ENCODE peak calls at places on chromosomes 2 and 18, in eight cellular contexts. U is CD4-positive, CD25-positive, alpha-beta regulatory T cell; I is BE2C; T is CD8-positive, alpha-beta memory T cell; K is sigmoid colon; E is upper lobe of right lung; W is Panc1; V is mesendoderm. Q is an unnamed sample.

GRCh38 chr2:195559431-195559914 is 97.6 kb upstream of the SLC39A10 start:
- DNase-seq in U (peak; percentile 68), I (no peak), T (peak; percentile 87), K (no peak), E (no peak), W (no peak), V (no peak), Q (peak; percentile 50)

GRCh38 chr2:153479527-153479926 is 965 bp upstream of the RPRM start:
- DNase-seq in U (no peak), I (no peak), T (no peak), K (no peak), E (no peak), W (no peak), V (no peak), Q (no peak)

GRCh38 chr18:21904856-21905255 is 164.3 kb downstream of the MIB1 start:
- DNase-seq in U (no peak), I (peak; percentile 25), T (no peak), K (no peak), E (no peak), W (no peak), V (no peak), Q (peak; percentile 3)

GRCh38 chr2:71971493-71971892 is 176.2 kb downstream of the CYP26B1 start:
- DNase-seq in U (no peak), I (no peak), T (no peak), K (no peak), E (no peak), W (no peak), V (no peak), Q (no peak)

GRCh38 chr2:46666044-46666662 is 186.8 kb downstream of the TMEM247 start:
- DNase-seq in U (no peak), I (no peak), T (no peak), K (peak; percentile 95), E (no peak), W (no peak), V (no peak), Q (no peak)

GRCh38 chr2:164514491-164514890 is 106.8 kb downstream of the GRB14 start:
- DNase-seq in U (no peak), I (no peak), T (no peak), K (no peak), E (no peak), W (no peak), V (peak; percentile 69), Q (peak; percentile 18)

GRCh38 chr2:148876589-148877402 is 1.8 kb downstream of the KIF5C start:
- DNase-seq in U (peak; percentile 36), I (peak; percentile 77), T (peak; percentile 78), K (no peak), E (no peak), W (no peak), V (peak; percentile 98), Q (no peak)

GRCh38 chr2:16628316-16628715 is 37.3 kb downstream of the CYRIA start:
- DNase-seq in U (no peak), I (no peak), T (no peak), K (no peak), E (no peak), W (no peak), V (no peak), Q (peak; percentile 76)

GRCh38 chr2:105405291-105405690 is 6.4 kb upstream of the FHL2 start:
- DNase-seq in U (no peak), I (no peak), T (no peak), K (no peak), E (no peak), W (no peak), V (no peak), Q (peak; percentile 15)

GRCh38 chr2:132916219-132916618 is 246.2 kb upstream of the LYPD1 start:
- DNase-seq in U (no peak), I (no peak), T (no peak), K (no peak), E (no peak), W (no peak), V (no peak), Q (no peak)

GRCh38 chr18:54090856-54091255 is 133.6 kb downstream of the MBD2 start:
- DNase-seq in U (no peak), I (no peak), T (no peak), K (no peak), E (no peak), W (no peak), V (no peak), Q (no peak)

GRCh38 chr2:234483568-234484251 is 13.2 kb downstream of the ARL4C start:
- DNase-seq in U (peak; percentile 75), I (no peak), T (peak; percentile 92), K (peak; percentile 62), E (no peak), W (no peak), V (peak; percentile 88), Q (no peak)

GRCh38 chr18:10023853-10024638 is 110.2 kb downstream of the VAPA start:
- DNase-seq in U (no peak), I (no peak), T (no peak), K (no peak), E (no peak), W (no peak), V (no peak), Q (no peak)

GRCh38 chr2:203683932-203684556 is 22.4 kb upstream of the CD28 start:
- DNase-seq in U (no peak), I (no peak), T (no peak), K (no peak), E (no peak), W (no peak), V (peak; percentile 32), Q (no peak)

GRCh38 chr2:226641008-226641407 is 158.6 kb downstream of the IRS1 start:
- DNase-seq in U (no peak), I (no peak), T (no peak), K (no peak), E (no peak), W (no peak), V (no peak), Q (no peak)

GRCh38 chr18:48927286-48928080 is 23.3 kb downstream of the SMAD7 start:
- DNase-seq in U (no peak), I (no peak), T (no peak), K (no peak), E (no peak), W (no peak), V (peak; percentile 5), Q (no peak)
- H3K4me1 ChIP-seq in U (peaks cover 97% of the 10 kb centered on the region), I (peaks cover 27% of the 10 kb centered on the region), T (peaks cover 81% of the 10 kb centered on the region), K (peaks cover 97% of the 10 kb centered on the region), E (peaks cover 98% of the 10 kb centered on the region), W (peaks cover 94% of the 10 kb centered on the region), V (peaks cover 49% of the 10 kb centered on the region), Q (peaks cover 19% of the 10 kb centered on the region)

GRCh38 chr2:222054813-222055212 is 244.0 kb downstream of the PAX3 start:
- DNase-seq in U (no peak), I (no peak), T (no peak), K (no peak), E (no peak), W (no peak), V (no peak), Q (no peak)
- H3K4me1 ChIP-seq in U (no peaks in the 10 kb centered on the region), I (no peaks in the 10 kb centered on the region), T (no peaks in the 10 kb centered on the region), K (no peaks in the 10 kb centered on the region), E (no peaks in the 10 kb centered on the region), W (no peaks in the 10 kb centered on the region), V (peaks cover 2% of the 10 kb centered on the region), Q (peaks cover 10% of the 10 kb centered on the region)

DNA sequence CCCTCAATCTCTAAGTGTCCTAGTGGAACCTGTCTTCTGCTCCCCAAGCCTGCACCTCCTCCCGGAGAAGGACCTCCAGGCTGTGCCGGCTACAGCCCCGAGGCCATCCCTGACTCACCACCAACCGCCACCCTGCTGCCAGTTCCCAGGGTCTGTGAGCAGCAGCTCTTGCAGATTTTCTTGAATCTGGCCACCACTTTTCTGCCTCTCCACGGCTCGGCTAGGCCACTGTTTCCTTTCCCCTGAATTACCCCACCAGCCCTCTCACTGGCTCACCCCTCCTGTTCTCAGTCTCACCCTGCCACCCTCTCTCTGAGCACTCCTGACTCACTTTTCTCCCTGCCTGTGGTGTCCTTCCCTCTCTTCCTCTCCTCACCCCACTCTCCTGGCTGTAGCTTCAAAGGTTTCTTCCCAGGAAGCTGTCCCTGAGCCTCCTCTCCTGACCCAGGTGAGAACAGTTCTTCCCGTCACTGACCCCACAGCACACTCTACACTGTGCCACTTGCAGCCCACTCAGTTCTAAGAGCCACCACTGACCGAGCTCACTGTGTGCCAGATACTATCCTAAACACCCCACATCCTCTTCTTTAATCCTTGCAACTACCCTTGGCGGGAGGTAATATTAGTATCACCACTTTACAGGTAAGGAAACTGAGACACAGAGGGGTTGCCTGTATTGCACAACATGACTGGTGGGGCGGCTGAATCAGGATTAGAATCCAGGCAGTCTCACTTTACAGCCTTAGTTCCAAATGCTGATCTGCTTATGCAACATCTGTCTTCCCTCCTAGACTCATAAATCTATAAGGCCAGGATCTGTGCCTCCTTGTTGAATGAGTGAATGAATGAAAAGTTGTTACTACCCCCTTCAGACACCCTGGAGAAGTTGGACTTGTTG is 111.6 kb downstream of the SMAD7 start:
- DNase-seq in U (no peak), I (peak; percentile 45), T (peak; percentile 53), K (no peak), E (peak; percentile 58), W (no peak), V (no peak), Q (no peak)
- H3K4me1 ChIP-seq in U (peaks cover 49% of the 10 kb centered on the region), I (peaks cover 40% of the 10 kb centered on the region), T (peaks cover 97% of the 10 kb centered on the region), K (peaks cover 4% of the 10 kb centered on the region), E (peaks cover 64% of the 10 kb centered on the region), W (peaks cover 83% of the 10 kb centered on the region), V (peaks cover 22% of the 10 kb centered on the region), Q (peaks cover 7% of the 10 kb centered on the region)

DNA sequence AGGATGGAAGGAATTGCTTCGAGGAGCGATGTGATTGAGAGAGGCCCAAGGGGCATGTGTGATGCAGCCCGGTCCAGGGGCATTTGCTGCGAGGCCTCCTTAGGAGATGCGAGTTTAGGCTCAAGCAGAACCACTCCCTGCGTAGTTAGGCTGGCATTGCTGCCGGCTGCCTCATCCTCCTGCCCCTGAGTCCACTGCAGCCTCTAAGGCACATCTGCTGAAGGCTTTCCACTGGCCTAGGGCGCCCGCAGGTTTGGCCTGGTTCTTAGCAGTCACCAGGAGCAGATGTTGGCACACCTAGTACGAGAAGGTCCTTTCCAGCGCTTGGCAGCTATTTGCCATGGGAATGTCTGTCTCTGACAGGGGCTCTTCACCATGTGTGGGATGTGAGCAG is 20.7 kb downstream of the INPP5D start:
- DNase-seq in U (no peak), I (no peak), T (no peak), K (no peak), E (peak; percentile 53), W (no peak), V (no peak), Q (no peak)
- H3K4me1 ChIP-seq in U (peaks cover 100% of the 10 kb centered on the region), I (no peaks in the 10 kb centered on the region), T (peaks cover 99% of the 10 kb centered on the region), K (no peaks in the 10 kb centered on the region), E (peaks cover 53% of the 10 kb centered on the region), W (no peaks in the 10 kb centered on the region), V (peaks cover 2% of the 10 kb centered on the region), Q (peaks cover 15% of the 10 kb centered on the region)

GRCh38 chr2:43127941-43128561 is 98.4 kb downstream of the ZFP36L2 start:
- DNase-seq in U (no peak), I (no peak), T (peak; percentile 52), K (peak; percentile 58), E (peak; percentile 62), W (no peak), V (no peak), Q (no peak)
- H3K4me1 ChIP-seq in U (peaks cover 59% of the 10 kb centered on the region), I (peaks cover 7% of the 10 kb centered on the region), T (peaks cover 68% of the 10 kb centered on the region), K (peaks cover 22% of the 10 kb centered on the region), E (peaks cover 44% of the 10 kb centered on the region), W (peaks cover 17% of the 10 kb centered on the region), V (no peaks in the 10 kb centered on the region), Q (peaks cover 24% of the 10 kb centered on the region)